ENCODE peak calls at places on chromosome 2, in seven cellular contexts. Q, D, A, Z, K, P and J are unnamed samples.

GRCh38 chr2:33291278-33292013 is 185.0 kb upstream of the RASGRP3 start:
- DNase-seq in Q (no peak), Z (peak), P (peak), A (peak), D (peak), K (no peak), J (no peak)

GRCh38 chr2:16246281-16246850 is 306.0 kb downstream of the MYCN start:
- DNase-seq in P (no peak), D (no peak), A (no peak), Z (no peak), Q (no peak), K (no peak), J (no peak)

GRCh38 chr2:26784570-26785234 is 1.2 kb upstream of the CENPA start:
- DNase-seq in A (no peak), Q (no peak), P (no peak), K (no peak), Z (no peak), D (no peak), J (no peak)

GRCh38 chr2:97348265-97348664 is 235.3 kb downstream of the ANKRD36 start:
- DNase-seq in K (no peak), Z (no peak), A (no peak), P (no peak), Q (no peak), D (no peak), J (peak)

GRCh38 chr2:240390091-240391073 is 45.1 kb upstream of the GPC1 start:
- DNase-seq in A (no peak), K (no peak), Z (no peak), P (no peak), Q (no peak), D (no peak), J (no peak)

GRCh38 chr2:109335586-109336266 is 206.7 kb downstream of the SH3RF3 start:
- DNase-seq in Q (no peak), A (no peak), P (no peak), K (no peak), Z (no peak), D (peak), J (no peak)

GRCh38 chr2:241896746-241897201 is 27.2 kb downstream of the RTP5 start:
- DNase-seq in P (no peak), A (no peak), K (no peak), D (no peak), Z (no peak), Q (no peak), J (no peak)

GRCh38 chr2:219571311-219572236 is at the start of gene OBSL1:
- DNase-seq in Q (peak), P (peak), K (peak), Z (peak), A (no peak), D (peak), J (peak)

GRCh38 chr2:78351208-78351607 is 674.3 kb upstream of the REG3G start:
- DNase-seq in Z (no peak), A (peak), Q (no peak), D (no peak), P (peak), K (no peak), J (no peak)

GRCh38 chr2:85887566-85888019 is 1.2 kb downstream of the ST3GAL5 start:
- DNase-seq in K (peak), P (peak), A (no peak), D (peak), Z (no peak), Q (no peak), J (peak)

GRCh38 chr2:237774811-237775553 is 23.6 kb upstream of the RBM44 start:
- DNase-seq in P (peak), A (peak), K (peak), D (peak), Q (peak), Z (peak), J (peak)

GRCh38 chr2:10619643-10620042 is 70.1 kb downstream of the NOL10 start:
- DNase-seq in P (no peak), A (no peak), Z (no peak), D (peak), Q (no peak), K (no peak), J (no peak)

GRCh38 chr2:38723173-38723572 is 28.0 kb downstream of the SRSF7 start:
- DNase-seq in P (no peak), Z (no peak), K (peak), D (no peak), A (no peak), Q (no peak), J (no peak)

GRCh38 chr2:134252092-134252775 is 1.6 kb upstream of the MGAT5 start:
- DNase-seq in K (no peak), D (no peak), P (no peak), A (no peak), Q (no peak), Z (peak), J (no peak)

GRCh38 chr2:217219141-217219505 is 359.3 kb upstream of the TNP1 start:
- DNase-seq in P (no peak), Q (no peak), K (no peak), D (no peak), Z (no peak), A (no peak), J (no peak)

GRCh38 chr2:82650038-82650437 is 1809.0 kb downstream of the SUCLG1 start:
- DNase-seq in P (no peak), Z (no peak), K (no peak), D (no peak), A (no peak), Q (no peak), J (no peak)

GRCh38 chr2:139365189-139365588 is 585.0 kb upstream of the NXPH2 start:
- DNase-seq in Q (no peak), P (no peak), A (no peak), Z (no peak), K (no peak), D (no peak), J (no peak)

GRCh38 chr2:2018713-2019410 is 274.5 kb upstream of the PXDN start:
- DNase-seq in K (no peak), D (no peak), A (no peak), Z (no peak), Q (no peak), P (no peak), J (no peak)

GRCh38 chr2:160977854-160978253 is 182.4 kb upstream of the TANK start:
- DNase-seq in K (no peak), Q (no peak), Z (no peak), D (no peak), A (no peak), P (no peak), J (no peak)

GRCh38 chr2:241946306-241947003 is 76.9 kb downstream of the RTP5 start:
- DNase-seq in K (no peak), A (no peak), Q (no peak), P (no peak), Z (no peak), D (no peak), J (no peak)

GRCh38 chr2:171996021-171996420 is 3.7 kb upstream of the METAP1D start:
- DNase-seq in K (no peak), D (no peak), Z (no peak), A (no peak), Q (no peak), P (no peak), J (no peak)

GRCh38 chr2:149166958-149167810 is 128.7 kb downstream of the LYPD6B start:
- DNase-seq in Z (no peak), Q (no peak), A (no peak), D (no peak), K (no peak), P (no peak), J (no peak)

GRCh38 chr2:129458451-129458850 is 521.0 kb upstream of the RAB6C start:
- DNase-seq in K (no peak), Q (no peak), P (no peak), A (no peak), D (no peak), Z (no peak), J (no peak)

GRCh38 chr2:216596234-216596985 is 36.8 kb upstream of the IGFBP2 start:
- DNase-seq in K (no peak), D (peak), A (peak), Q (no peak), P (no peak), Z (peak), J (no peak)

GRCh38 chr2:239532859-239533258 is 132.0 kb upstream of the HDAC4 start:
- DNase-seq in P (no peak), A (no peak), Q (no peak), Z (peak), K (no peak), D (no peak), J (no peak)

GRCh38 chr2:68943581-68944568 is 8.8 kb downstream of the GKN2 start:
- DNase-seq in Z (peak), P (peak), D (peak), Q (peak), K (peak), A (peak), J (peak)

GRCh38 chr2:36889782-36890181 is 76.6 kb downstream of the STRN start:
- DNase-seq in K (no peak), Z (peak), P (peak), A (no peak), D (peak), Q (no peak), J (no peak)

GRCh38 chr2:584863-585823 is 92.1 kb downstream of the TMEM18 start:
- DNase-seq in Q (no peak), K (no peak), Z (no peak), A (no peak), D (no peak), P (no peak), J (no peak)

GRCh38 chr2:45272549-45273245 is 263.4 kb upstream of the SIX2 start:
- DNase-seq in D (no peak), Q (no peak), K (no peak), P (no peak), Z (no peak), A (no peak), J (no peak)

GRCh38 chr2:57959380-57959779 is 87.2 kb upstream of the VRK2 start:
- DNase-seq in Q (no peak), Z (no peak), K (no peak), A (no peak), D (no peak), P (no peak), J (no peak)